ENCODE peak calls at places on chromosomes 1 and 21, in eight cellular contexts. One of them, this sample, is unnamed.

GRCh38 chr1:46522184-46522968 is 29.1 kb downstream of the KNCN start:
- DNase-seq in sigmoid colon: no peak
- DNase-seq in body of pancreas: peak; percentile 65
- DNase-seq in heart left ventricle: no peak
- DNase-seq in HCT116: no peak
- DNase-seq in IMR-90: peak; percentile 45
- DNase-seq in suprapubic skin: peak; percentile 80
- DNase-seq in transverse colon: peak; percentile 30
- DNase-seq in this sample: peak; percentile 81

GRCh38 chr1:183089025-183089639 is 65.9 kb downstream of the LAMC1 start:
- DNase-seq in HCT116: no peak
- DNase-seq in heart left ventricle: no peak
- DNase-seq in body of pancreas: peak; percentile 35
- DNase-seq in IMR-90: no peak
- DNase-seq in suprapubic skin: no peak
- DNase-seq in sigmoid colon: no peak
- DNase-seq in transverse colon: no peak
- DNase-seq in this sample: no peak

GRCh38 chr1:198970919-198971318 is 332.1 kb downstream of the PTPRC start:
- DNase-seq in heart left ventricle: no peak
- DNase-seq in sigmoid colon: no peak
- DNase-seq in HCT116: no peak
- DNase-seq in body of pancreas: no peak
- DNase-seq in transverse colon: no peak
- DNase-seq in suprapubic skin: no peak
- DNase-seq in IMR-90: peak; percentile 44
- DNase-seq in this sample: no peak

GRCh38 chr1:10891081-10891480 is 94.6 kb upstream of the CASZ1 start:
- DNase-seq in heart left ventricle: no peak
- DNase-seq in body of pancreas: no peak
- DNase-seq in suprapubic skin: no peak
- DNase-seq in transverse colon: no peak
- DNase-seq in HCT116: no peak
- DNase-seq in sigmoid colon: no peak
- DNase-seq in IMR-90: no peak
- DNase-seq in this sample: no peak

GRCh38 chr1:164735315-164736052 is 176.5 kb downstream of the PBX1 start:
- DNase-seq in HCT116: no peak
- DNase-seq in sigmoid colon: no peak
- DNase-seq in transverse colon: no peak
- DNase-seq in heart left ventricle: no peak
- DNase-seq in body of pancreas: no peak
- DNase-seq in IMR-90: peak; percentile 58
- DNase-seq in suprapubic skin: no peak
- DNase-seq in this sample: no peak

GRCh38 chr1:24126023-24126671 is 14.2 kb upstream of the MYOM3 start:
- DNase-seq in body of pancreas: no peak
- DNase-seq in sigmoid colon: no peak
- DNase-seq in suprapubic skin: no peak
- DNase-seq in heart left ventricle: peak; percentile 69
- DNase-seq in HCT116: no peak
- DNase-seq in transverse colon: no peak
- DNase-seq in IMR-90: peak; percentile 29
- DNase-seq in this sample: no peak

GRCh38 chr1:232792949-232793348 is 12.3 kb upstream of the MAP10 start:
- DNase-seq in suprapubic skin: no peak
- DNase-seq in body of pancreas: no peak
- DNase-seq in heart left ventricle: no peak
- DNase-seq in transverse colon: no peak
- DNase-seq in sigmoid colon: no peak
- DNase-seq in IMR-90: no peak
- DNase-seq in HCT116: no peak
- DNase-seq in this sample: no peak

GRCh38 chr1:178311164-178311563 is 185.6 kb downstream of the CLEC20A start:
- DNase-seq in HCT116: no peak
- DNase-seq in IMR-90: peak; percentile 37
- DNase-seq in sigmoid colon: no peak
- DNase-seq in body of pancreas: no peak
- DNase-seq in heart left ventricle: no peak
- DNase-seq in suprapubic skin: no peak
- DNase-seq in transverse colon: no peak
- DNase-seq in this sample: no peak

GRCh38 chr1:246189126-246189525 is 318.0 kb downstream of the SMYD3 start:
- DNase-seq in IMR-90: no peak
- DNase-seq in transverse colon: no peak
- DNase-seq in body of pancreas: no peak
- DNase-seq in sigmoid colon: no peak
- DNase-seq in heart left ventricle: no peak
- DNase-seq in HCT116: no peak
- DNase-seq in suprapubic skin: no peak
- DNase-seq in this sample: no peak

GRCh38 chr1:184598403-184598802 is 156.3 kb downstream of the EDEM3 start:
- DNase-seq in transverse colon: no peak
- DNase-seq in body of pancreas: no peak
- DNase-seq in IMR-90: no peak
- DNase-seq in suprapubic skin: no peak
- DNase-seq in sigmoid colon: no peak
- DNase-seq in HCT116: no peak
- DNase-seq in heart left ventricle: no peak
- DNase-seq in this sample: no peak

GRCh38 chr1:56929492-56929891 is 36.3 kb downstream of the C8B start:
- DNase-seq in transverse colon: no peak
- DNase-seq in HCT116: no peak
- DNase-seq in heart left ventricle: no peak
- DNase-seq in IMR-90: no peak
- DNase-seq in sigmoid colon: no peak
- DNase-seq in suprapubic skin: no peak
- DNase-seq in body of pancreas: no peak
- DNase-seq in this sample: no peak

GRCh38 chr1:150876111-150876434 is 326 bp downstream of the ARNT start:
- DNase-seq in transverse colon: no peak
- DNase-seq in IMR-90: peak; percentile 49
- DNase-seq in sigmoid colon: no peak
- DNase-seq in HCT116: peak; percentile 31
- DNase-seq in heart left ventricle: no peak
- DNase-seq in body of pancreas: no peak
- DNase-seq in suprapubic skin: no peak
- DNase-seq in this sample: no peak

GRCh38 chr1:206924549-206925115 is 2.9 kb upstream of the FCMR start:
- DNase-seq in heart left ventricle: no peak
- DNase-seq in body of pancreas: no peak
- DNase-seq in suprapubic skin: no peak
- DNase-seq in HCT116: no peak
- DNase-seq in sigmoid colon: no peak
- DNase-seq in transverse colon: no peak
- DNase-seq in IMR-90: no peak
- DNase-seq in this sample: no peak

GRCh38 chr1:85321237-85321964 is 45.0 kb upstream of the BCL10 start:
- DNase-seq in body of pancreas: no peak
- DNase-seq in sigmoid colon: no peak
- DNase-seq in transverse colon: no peak
- DNase-seq in IMR-90: peak; percentile 75
- DNase-seq in heart left ventricle: no peak
- DNase-seq in suprapubic skin: no peak
- DNase-seq in HCT116: no peak
- DNase-seq in this sample: no peak

GRCh38 chr1:178528219-178528962 is 15.5 kb downstream of the TEX35 start:
- DNase-seq in suprapubic skin: peak; percentile 25
- DNase-seq in body of pancreas: no peak
- DNase-seq in transverse colon: no peak
- DNase-seq in HCT116: no peak
- DNase-seq in sigmoid colon: peak; percentile 45
- DNase-seq in IMR-90: no peak
- DNase-seq in heart left ventricle: no peak
- DNase-seq in this sample: no peak

GRCh38 chr1:3327389-3327702 is 127.1 kb upstream of the ARHGEF16 start:
- DNase-seq in heart left ventricle: no peak
- DNase-seq in transverse colon: no peak
- DNase-seq in suprapubic skin: no peak
- DNase-seq in body of pancreas: no peak
- DNase-seq in IMR-90: no peak
- DNase-seq in HCT116: no peak
- DNase-seq in sigmoid colon: no peak
- DNase-seq in this sample: peak; percentile 75

GRCh38 chr1:111920221-111921024 is 69.0 kb downstream of the KCND3 start:
- DNase-seq in transverse colon: no peak
- DNase-seq in sigmoid colon: peak; percentile 63
- DNase-seq in HCT116: no peak
- DNase-seq in suprapubic skin: no peak
- DNase-seq in heart left ventricle: peak; percentile 71
- DNase-seq in IMR-90: peak; percentile 5
- DNase-seq in body of pancreas: peak; percentile 62
- DNase-seq in this sample: peak; percentile 26

GRCh38 chr21:41425954-41426655 is at the start of gene MX1:
- DNase-seq in HCT116: no peak
- DNase-seq in heart left ventricle: peak; percentile 85
- DNase-seq in suprapubic skin: peak; percentile 79
- DNase-seq in sigmoid colon: peak; percentile 84
- DNase-seq in body of pancreas: peak; percentile 80
- DNase-seq in transverse colon: peak; percentile 91
- DNase-seq in IMR-90: peak; percentile 10
- DNase-seq in this sample: peak; percentile 79

GRCh38 chr1:165888552-165888920 is 61.1 kb downstream of the UCK2 start:
- DNase-seq in heart left ventricle: no peak
- DNase-seq in sigmoid colon: no peak
- DNase-seq in body of pancreas: no peak
- DNase-seq in IMR-90: no peak
- DNase-seq in transverse colon: no peak
- DNase-seq in suprapubic skin: no peak
- DNase-seq in HCT116: no peak
- DNase-seq in this sample: no peak

GRCh38 chr1:53350853-53351767 is 23.2 kb upstream of the LRP8 start:
- DNase-seq in heart left ventricle: no peak
- DNase-seq in IMR-90: no peak
- DNase-seq in sigmoid colon: no peak
- DNase-seq in HCT116: no peak
- DNase-seq in suprapubic skin: no peak
- DNase-seq in transverse colon: no peak
- DNase-seq in body of pancreas: no peak
- DNase-seq in this sample: no peak
- TF ChIP-seq POLR2A in heart left ventricle: no peak
- TF ChIP-seq POLR2A in IMR-90: no peak
- TF ChIP-seq POLR2A in sigmoid colon: no peak
- TF ChIP-seq POLR2A in HCT116: no peak
- TF ChIP-seq POLR2A in suprapubic skin: no peak
- TF ChIP-seq POLR2A in transverse colon: no peak
- TF ChIP-seq POLR2A in body of pancreas: no peak
- TF ChIP-seq POLR2A in this sample: no peak

DNA sequence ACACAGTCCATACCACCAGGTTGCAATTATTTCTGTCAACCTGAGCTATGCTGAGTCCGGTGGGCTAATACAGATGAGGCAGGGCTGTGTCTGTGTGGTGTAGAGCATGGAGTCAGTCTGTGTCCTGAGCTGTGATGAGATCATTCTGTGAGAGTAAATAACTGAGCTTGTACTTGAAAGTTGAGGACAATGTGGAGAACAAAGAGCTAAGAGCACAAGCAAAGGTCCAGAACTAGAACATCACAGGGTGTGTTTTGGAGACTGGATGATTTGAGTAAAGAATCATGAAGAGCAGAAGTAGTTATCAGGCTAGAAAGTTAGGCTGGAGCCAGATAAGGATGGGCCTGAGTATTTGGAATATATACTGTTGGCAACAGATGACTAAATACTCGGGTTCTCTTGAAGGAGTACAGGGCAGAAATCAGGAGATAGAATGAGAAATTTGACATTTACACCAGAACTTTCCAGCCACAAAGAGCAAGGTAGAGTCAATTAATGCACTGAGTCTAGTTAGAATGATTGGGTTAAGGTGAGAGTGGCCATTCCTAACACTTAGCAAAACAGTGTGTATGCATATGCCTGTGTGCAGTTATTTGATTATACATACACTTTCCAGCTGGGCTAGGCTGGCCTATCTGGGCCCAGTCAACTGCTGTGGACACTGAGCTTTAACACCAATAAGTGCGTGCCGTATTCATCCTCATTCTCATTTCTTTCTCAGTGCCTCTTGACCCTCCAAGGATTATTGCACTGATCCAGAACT is 48.8 kb downstream of the LEPR start:
- DNase-seq in HCT116: no peak
- DNase-seq in transverse colon: no peak
- DNase-seq in body of pancreas: no peak
- DNase-seq in heart left ventricle: no peak
- DNase-seq in suprapubic skin: no peak
- DNase-seq in sigmoid colon: no peak
- DNase-seq in IMR-90: peak; percentile 34
- DNase-seq in this sample: no peak
- TF ChIP-seq POLR2A in HCT116: no peak
- TF ChIP-seq POLR2A in transverse colon: no peak
- TF ChIP-seq POLR2A in body of pancreas: no peak
- TF ChIP-seq POLR2A in heart left ventricle: no peak
- TF ChIP-seq POLR2A in suprapubic skin: no peak
- TF ChIP-seq POLR2A in sigmoid colon: no peak
- TF ChIP-seq POLR2A in IMR-90: no peak
- TF ChIP-seq POLR2A in this sample: no peak

GRCh38 chr1:228486596-228487335 is 416 bp upstream of the RNF187 start:
- DNase-seq in body of pancreas: peak; percentile 66
- DNase-seq in HCT116: peak; percentile 88
- DNase-seq in sigmoid colon: peak; percentile 83
- DNase-seq in IMR-90: peak; percentile 86
- DNase-seq in heart left ventricle: peak; percentile 86
- DNase-seq in transverse colon: peak; percentile 67
- DNase-seq in suprapubic skin: peak; percentile 85
- DNase-seq in this sample: peak; percentile 77
- TF ChIP-seq POLR2A in body of pancreas: no peak
- TF ChIP-seq POLR2A in HCT116: no peak
- TF ChIP-seq POLR2A in sigmoid colon: peak; percentile 29
- TF ChIP-seq POLR2A in IMR-90: no peak
- TF ChIP-seq POLR2A in heart left ventricle: no peak
- TF ChIP-seq POLR2A in transverse colon: peak; percentile 60
- TF ChIP-seq POLR2A in suprapubic skin: no peak
- TF ChIP-seq POLR2A in this sample: no peak

GRCh38 chr21:38788275-38788911 is 17.3 kb upstream of the ETS2 start:
- DNase-seq in HCT116: no peak
- DNase-seq in body of pancreas: no peak
- DNase-seq in transverse colon: no peak
- DNase-seq in sigmoid colon: no peak
- DNase-seq in suprapubic skin: no peak
- DNase-seq in IMR-90: no peak
- DNase-seq in heart left ventricle: no peak
- DNase-seq in this sample: no peak

GRCh38 chr21:38789275-38789674 is 16.5 kb upstream of the ETS2 start:
- DNase-seq in sigmoid colon: no peak
- DNase-seq in IMR-90: no peak
- DNase-seq in transverse colon: no peak
- DNase-seq in HCT116: no peak
- DNase-seq in suprapubic skin: no peak
- DNase-seq in body of pancreas: no peak
- DNase-seq in heart left ventricle: no peak
- DNase-seq in this sample: no peak

GRCh38 chr21:38790038-38790437 is 15.7 kb upstream of the ETS2 start:
- DNase-seq in IMR-90: no peak
- DNase-seq in HCT116: no peak
- DNase-seq in transverse colon: peak; percentile 24
- DNase-seq in sigmoid colon: no peak
- DNase-seq in body of pancreas: no peak
- DNase-seq in heart left ventricle: no peak
- DNase-seq in suprapubic skin: no peak
- DNase-seq in this sample: no peak

GRCh38 chr21:38785483-38785882 is 20.2 kb upstream of the ETS2 start:
- DNase-seq in body of pancreas: no peak
- DNase-seq in transverse colon: no peak
- DNase-seq in IMR-90: no peak
- DNase-seq in suprapubic skin: no peak
- DNase-seq in HCT116: no peak
- DNase-seq in heart left ventricle: no peak
- DNase-seq in sigmoid colon: no peak
- DNase-seq in this sample: no peak

GRCh38 chr21:38787461-38788274 is 18.1 kb upstream of the ETS2 start:
- DNase-seq in HCT116: peak; percentile 97
- DNase-seq in IMR-90: peak; percentile 76
- DNase-seq in suprapubic skin: no peak
- DNase-seq in heart left ventricle: no peak
- DNase-seq in transverse colon: peak; percentile 83
- DNase-seq in sigmoid colon: no peak
- DNase-seq in body of pancreas: peak; percentile 94
- DNase-seq in this sample: peak; percentile 79
- TF ChIP-seq POLR2A in HCT116: no peak
- TF ChIP-seq POLR2A in IMR-90: no peak
- TF ChIP-seq POLR2A in suprapubic skin: no peak
- TF ChIP-seq POLR2A in heart left ventricle: no peak
- TF ChIP-seq POLR2A in transverse colon: no peak
- TF ChIP-seq POLR2A in sigmoid colon: no peak
- TF ChIP-seq POLR2A in body of pancreas: no peak
- TF ChIP-seq POLR2A in this sample: no peak

This sample was measured in thyroid gland.